ENCODE peak calls at places on chromosome 9, in nine cellular contexts. O, C, L, Z, M, K, R, B and D are unnamed samples.

GRCh38 chr9:136018257-136019031 is 57.3 kb upstream of the UBAC1 start:
- DNase-seq in Z (no peak), B (no peak), L (no peak), K (no peak), R (no peak), C (no peak), O (no peak), M (no peak), D (no peak)

GRCh38 chr9:84862786-84863185 is 193.3 kb downstream of the NTRK2 start:
- DNase-seq in B (no peak), K (no peak), R (no peak), M (peak; percentile 61), L (no peak), Z (peak; percentile 76), O (no peak), C (no peak), D (no peak)

GRCh38 chr9:124182741-124183140 is 75.0 kb upstream of the NEK6 start:
- DNase-seq in O (no peak), K (no peak), C (no peak), B (no peak), L (no peak), Z (no peak), M (no peak), R (no peak), D (no peak)

GRCh38 chr9:4021621-4022213 is 278.2 kb downstream of the GLIS3 start:
- DNase-seq in M (no peak), B (no peak), K (no peak), Z (no peak), C (no peak), R (peak; percentile 52), O (no peak), L (no peak), D (no peak)

GRCh38 chr9:98373622-98374021 is 118.2 kb upstream of the TBC1D2 start:
- DNase-seq in L (no peak), B (no peak), C (no peak), O (no peak), R (no peak), M (peak; percentile 15), K (no peak), Z (no peak), D (no peak)

GRCh38 chr9:36934478-36935065 is 99.5 kb downstream of the PAX5 start:
- DNase-seq in C (no peak), B (no peak), M (peak; percentile 27), K (no peak), Z (no peak), L (no peak), O (no peak), R (peak; percentile 31), D (no peak)

GRCh38 chr9:129021091-129021490 is 7.0 kb downstream of the SH3GLB2 start:
- DNase-seq in B (no peak), K (no peak), M (no peak), C (peak; percentile 27), L (no peak), O (no peak), Z (no peak), R (no peak), D (no peak)

GRCh38 chr9:75051285-75051684 is 23.2 kb upstream of the CARNMT1 start:
- DNase-seq in B (no peak), M (no peak), L (no peak), Z (no peak), C (no peak), R (no peak), K (no peak), O (no peak), D (no peak)

GRCh38 chr9:114344692-114345091 is 15.0 kb downstream of the ORM2 start:
- DNase-seq in O (no peak), K (no peak), M (no peak), Z (no peak), C (no peak), L (no peak), R (no peak), B (no peak), D (no peak)

GRCh38 chr9:131885144-131885609 is 145.3 kb upstream of the RAPGEF1 start:
- DNase-seq in C (no peak), K (no peak), L (no peak), M (peak; percentile 9), Z (no peak), B (no peak), O (no peak), R (peak; percentile 12), D (no peak)

GRCh38 chr9:36748322-36748899 is 175.7 kb downstream of the MELK start:
- DNase-seq in C (peak; percentile 53), L (peak; percentile 91), M (peak; percentile 45), O (no peak), R (peak; percentile 72), K (peak; percentile 73), Z (peak; percentile 92), B (no peak), D (no peak)

GRCh38 chr9:122579874-122580273 is 3.3 kb downstream of the OR1L8 start:
- DNase-seq in Z (no peak), B (no peak), R (peak; percentile 2), M (no peak), C (no peak), L (no peak), O (no peak), K (no peak), D (no peak)

GRCh38 chr9:131668439-131669233 is 71.2 kb downstream of the RAPGEF1 start:
- DNase-seq in B (no peak), O (peak; percentile 56), M (peak; percentile 92), K (no peak), Z (no peak), R (peak; percentile 64), C (peak; percentile 74), L (no peak), D (no peak)

GRCh38 chr9:21565137-21565536 is 83.0 kb upstream of the IFNE start:
- DNase-seq in R (no peak), B (no peak), L (no peak), O (no peak), M (peak; percentile 66), C (no peak), Z (no peak), K (no peak), D (no peak)

GRCh38 chr9:73152445-73152844 is 780 bp downstream of the ANXA1 start:
- DNase-seq in O (no peak), R (no peak), B (no peak), L (peak; percentile 10), C (no peak), M (peak; percentile 75), K (no peak), Z (no peak), D (no peak)

GRCh38 chr9:9341203-9341602 is 1271.6 kb downstream of the PTPRD start:
- DNase-seq in K (no peak), R (no peak), Z (peak; percentile 5), M (no peak), B (no peak), C (no peak), L (no peak), O (no peak), D (peak; percentile 49)

GRCh38 chr9:93207326-93207814 is 23.4 kb downstream of the WNK2 start:
- DNase-seq in R (peak; percentile 25), K (no peak), C (no peak), O (no peak), M (peak; percentile 40), Z (no peak), L (peak; percentile 90), B (peak; percentile 52), D (peak; percentile 80)